ENCODE peak calls at places on chromosome 2, in ten cellular contexts. C is breast epithelium; L is iPS DF 6.9; I is gastrocnemius medialis; G is CD8-positive, alpha-beta memory T cell; F is Karpas-422; M is AG04450; K is tibial nerve; S is endothelial cell of umbilical vein; J is tibial artery. Q is an unnamed sample.

GRCh38 chr2:88329815-88330603 is 122.5 kb downstream of the FOXI3 start:
- DNase-seq in C (no peak), L (peak; percentile 60), I (no peak), G (no peak), F (no peak), M (no peak), K (no peak), S (no peak), J (no peak), Q (no peak)

GRCh38 chr2:228526687-228527086 is 345.2 kb upstream of the SPHKAP start:
- DNase-seq in C (no peak), L (no peak), I (no peak), G (no peak), F (no peak), M (no peak), K (no peak), S (no peak), J (no peak), Q (no peak)

GRCh38 chr2:19358242-19359020 is at the start of gene OSR1:
- DNase-seq in C (peak; percentile 61), L (no peak), I (peak; percentile 53), G (no peak), F (no peak), M (peak; percentile 76), K (no peak), S (peak; percentile 13), J (peak; percentile 79), Q (peak; percentile 71)

GRCh38 chr2:10331033-10331701 is 28.5 kb downstream of the HPCAL1 start:
- DNase-seq in C (peak; percentile 21), L (no peak), I (peak; percentile 57), G (peak; percentile 67), F (no peak), M (no peak), K (peak; percentile 22), S (peak; percentile 49), J (peak; percentile 40), Q (peak; percentile 66)

GRCh38 chr2:222610746-222611145 is 45.1 kb downstream of the FARSB start:
- DNase-seq in C (no peak), L (no peak), I (no peak), G (no peak), F (no peak), M (no peak), K (no peak), S (no peak), J (no peak), Q (no peak)

GRCh38 chr2:154195644-154196221 is 324.0 kb downstream of the GALNT13 start:
- DNase-seq in C (no peak), L (no peak), I (no peak), G (no peak), F (no peak), M (no peak), K (no peak), S (no peak), J (no peak), Q (no peak)

GRCh38 chr2:218033590-218034496 is 31.0 kb upstream of the TNS1 start:
- DNase-seq in C (no peak), L (no peak), I (peak; percentile 12), G (no peak), F (no peak), M (no peak), K (no peak), S (no peak), J (peak; percentile 20), Q (no peak)

GRCh38 chr2:218270721-218271486 is 585 bp downstream of the PNKD start:
- DNase-seq in C (no peak), L (no peak), I (no peak), G (no peak), F (peak; percentile 71), M (no peak), K (no peak), S (peak; percentile 33), J (peak; percentile 25), Q (no peak)

GRCh38 chr2:217742276-217742675 is 260.5 kb downstream of the TNS1 start:
- DNase-seq in C (no peak), L (no peak), I (no peak), G (no peak), F (no peak), M (no peak), K (no peak), S (no peak), J (no peak), Q (no peak)

GRCh38 chr2:109256921-109257320 is 127.9 kb downstream of the SH3RF3 start:
- DNase-seq in C (no peak), L (no peak), I (peak; percentile 34), G (no peak), F (no peak), M (no peak), K (no peak), S (no peak), J (peak; percentile 59), Q (peak; percentile 78)

DNA sequence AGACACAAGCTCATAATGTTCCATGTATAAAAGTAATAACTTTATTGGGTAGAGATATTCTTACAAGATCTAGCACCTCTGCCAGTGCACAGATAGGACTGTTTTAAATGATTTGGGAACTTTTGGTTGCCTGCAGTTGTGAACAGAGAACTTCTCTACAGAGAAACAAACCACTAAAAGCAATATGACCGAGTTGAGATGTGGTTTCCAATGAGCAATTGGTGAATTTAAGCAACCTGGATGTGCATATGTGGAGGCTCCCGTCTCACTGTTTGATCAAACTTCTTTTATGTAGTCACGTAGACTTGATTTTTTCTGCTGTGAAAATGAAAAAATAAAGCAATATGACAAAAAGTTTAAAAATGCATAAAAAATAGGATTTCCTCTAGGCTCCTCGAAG is 7.8 kb downstream of the SOX11 start:
- DNase-seq in C (no peak), L (no peak), I (no peak), G (no peak), F (no peak), M (no peak), K (no peak), S (no peak), J (no peak), Q (no peak)
- H3K27ac ChIP-seq in C (no peak overlapping the region), L (no peak overlapping the region), I (no peak overlapping the region), G (no peak overlapping the region), F (no peak overlapping the region), M (no peak overlapping the region), K (no peak overlapping the region), S (no peak overlapping the region), J (no peak overlapping the region), Q (no peak overlapping the region)

GRCh38 chr2:173171924-173172643 is 96.4 kb downstream of the MAP3K20 start:
- DNase-seq in C (no peak), L (no peak), I (no peak), G (no peak), F (no peak), M (no peak), K (no peak), S (no peak), J (no peak), Q (no peak)
- H3K27ac ChIP-seq in C (no peak overlapping the region), L (no peak overlapping the region), I (peak overlapping the region; percentile 61), G (no peak overlapping the region), F (no peak overlapping the region), M (no peak overlapping the region), K (no peak overlapping the region), S (no peak overlapping the region), J (no peak overlapping the region), Q (peak overlapping the region; percentile 76)

GRCh38 chr2:206572725-206573124 is 69.6 kb upstream of the FAM237A start:
- DNase-seq in C (no peak), L (no peak), I (no peak), G (no peak), F (no peak), M (no peak), K (no peak), S (no peak), J (no peak), Q (no peak)
- H3K27ac ChIP-seq in C (no peak overlapping the region), L (no peak overlapping the region), I (no peak overlapping the region), G (no peak overlapping the region), F (no peak overlapping the region), M (no peak overlapping the region), K (no peak overlapping the region), S (no peak overlapping the region), J (no peak overlapping the region), Q (no peak overlapping the region)

DNA sequence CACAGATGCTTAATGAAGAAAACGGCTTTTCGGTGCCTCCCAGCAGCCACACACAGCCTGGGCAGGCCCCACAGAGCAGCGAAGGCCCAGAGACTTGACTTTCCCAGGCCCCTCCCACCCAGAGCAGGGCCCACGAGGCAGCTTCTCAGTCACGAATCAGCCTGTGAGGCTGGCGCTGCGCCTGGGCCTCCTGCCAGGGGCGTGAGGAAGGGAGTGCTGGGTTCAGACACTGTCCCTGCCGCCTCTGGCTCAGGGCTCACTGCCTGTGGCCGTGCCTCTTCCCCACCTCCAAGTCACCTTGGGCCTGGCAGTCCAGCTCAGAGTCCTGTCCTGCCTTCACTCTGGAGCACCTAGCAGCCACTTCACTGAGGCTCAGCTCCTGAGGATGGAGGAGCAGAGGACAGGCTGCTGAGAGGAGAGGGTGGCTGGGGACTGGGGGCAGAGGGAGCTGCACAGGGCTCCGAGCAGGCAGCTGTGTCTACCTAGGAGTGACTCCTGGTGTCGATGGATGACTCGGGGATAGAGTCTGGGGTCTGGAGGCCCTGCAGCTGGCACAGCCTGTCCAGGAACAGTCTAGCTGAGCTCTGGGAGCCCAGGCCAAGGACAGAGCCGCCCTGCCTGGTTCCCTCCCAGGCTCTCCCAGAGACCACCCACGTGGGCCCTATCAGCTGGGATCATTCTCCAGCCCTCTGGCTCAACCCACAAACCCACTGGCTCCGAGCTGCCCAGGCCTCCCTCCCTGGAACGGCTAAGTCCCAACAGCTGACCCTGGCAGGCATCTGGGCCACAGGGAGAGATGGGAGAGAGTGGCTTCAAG is 36.4 kb upstream of the FOSL2 start:
- DNase-seq in C (peak; percentile 67), L (no peak), I (peak; percentile 90), G (peak; percentile 43), F (no peak), M (peak; percentile 55), K (peak; percentile 84), S (peak; percentile 89), J (peak; percentile 95), Q (peak; percentile 92)
- H3K27ac ChIP-seq in C (peak overlapping the region; percentile 86), L (no peak overlapping the region), I (peak overlapping the region; percentile 87), G (peak overlapping the region; percentile 51), F (no peak overlapping the region), M (peak overlapping the region; percentile 70), K (peak overlapping the region; percentile 70), S (peak overlapping the region; percentile 80), J (peak overlapping the region; percentile 87), Q (peak overlapping the region; percentile 87)